ENCODE peak calls at places on chromosomes 6 and 20, in four cellular contexts. S is ovary, T is heart right ventricle, I is upper lobe of left lung. G is an unnamed sample.

GRCh38 chr6:156980515-156980914 is 203.3 kb downstream of the ARID1B start:
- DNase-seq in S (no peak), I (no peak), T (no peak), G (no peak)

GRCh38 chr20:14799671-14800070 is 462.3 kb upstream of the FLRT3 start:
- DNase-seq in T (no peak), I (no peak), S (no peak), G (no peak)

GRCh38 chr20:64156136-64156885 is 7.9 kb upstream of the MYT1 start:
- DNase-seq in S (no peak), T (no peak), I (peak; percentile 52), G (no peak)

GRCh38 chr6:142336787-142337186 is 35.0 kb downstream of the ADGRG6 start:
- DNase-seq in S (no peak), I (no peak), T (no peak), G (no peak)

GRCh38 chr20:10793741-10794140 is 119.9 kb upstream of the JAG1 start:
- DNase-seq in T (no peak), I (peak; percentile 61), S (no peak), G (peak; percentile 48)

GRCh38 chr20:11686195-11686594 is 231.5 kb upstream of the BTBD3 start:
- DNase-seq in T (no peak), S (no peak), I (no peak), G (no peak)

GRCh38 chr6:107116923-107117417 is 1.7 kb upstream of the BEND3 start:
- DNase-seq in I (no peak), T (no peak), S (no peak), G (no peak)

GRCh38 chr6:15366003-15366535 is 120.2 kb downstream of the JARID2 start:
- DNase-seq in T (no peak), S (no peak), I (no peak), G (no peak)

GRCh38 chr6:118263929-118264486 is 284.1 kb upstream of the PLN start:
- DNase-seq in I (no peak), T (no peak), S (no peak), G (no peak)

GRCh38 chr6:22030730-22031619 is 265.9 kb downstream of the PRL start:
- DNase-seq in S (no peak), T (no peak), I (no peak), G (no peak)

GRCh38 chr6:112233864-112234263 is 20.5 kb downstream of the LAMA4 start:
- DNase-seq in T (no peak), I (no peak), S (no peak), G (no peak)

GRCh38 chr6:158499601-158500000 is 60.3 kb upstream of the TMEM181 start:
- DNase-seq in S (no peak), T (no peak), I (no peak), G (no peak)

GRCh38 chr20:10217517-10218410 is 866 bp upstream of the SNAP25 start:
- DNase-seq in T (no peak), S (peak; percentile 90), I (peak; percentile 83), G (no peak)

GRCh38 chr20:20373046-20373706 is 5.3 kb downstream of the INSM1 start:
- DNase-seq in T (no peak), I (peak; percentile 15), S (no peak), G (no peak)

GRCh38 chr20:41161886-41162285 is 24.5 kb downstream of the PLCG1 start:
- DNase-seq in S (no peak), I (no peak), T (no peak), G (no peak)
- H3K36me3 ChIP-seq in S (no peaks in the 10 kb centered on the region), I (peaks cover 68% of the 10 kb centered on the region), T (peaks cover 19% of the 10 kb centered on the region), G (no peaks in the 10 kb centered on the region)

GRCh38 chr6:168270274-168271174 is 49.1 kb downstream of the DACT2 start:
- DNase-seq in T (no peak), S (no peak), I (no peak), G (no peak)

GRCh38 chr6:168272379-168273011 is 47.1 kb downstream of the DACT2 start:
- DNase-seq in T (no peak), I (no peak), S (no peak), G (no peak)

GRCh38 chr6:168274046-168274952 is 45.3 kb downstream of the DACT2 start:
- DNase-seq in I (no peak), T (no peak), S (no peak), G (peak; percentile 43)

GRCh38 chr6:168275168-168275567 is 44.4 kb downstream of the DACT2 start:
- DNase-seq in S (no peak), T (no peak), I (no peak), G (no peak)

DNA sequence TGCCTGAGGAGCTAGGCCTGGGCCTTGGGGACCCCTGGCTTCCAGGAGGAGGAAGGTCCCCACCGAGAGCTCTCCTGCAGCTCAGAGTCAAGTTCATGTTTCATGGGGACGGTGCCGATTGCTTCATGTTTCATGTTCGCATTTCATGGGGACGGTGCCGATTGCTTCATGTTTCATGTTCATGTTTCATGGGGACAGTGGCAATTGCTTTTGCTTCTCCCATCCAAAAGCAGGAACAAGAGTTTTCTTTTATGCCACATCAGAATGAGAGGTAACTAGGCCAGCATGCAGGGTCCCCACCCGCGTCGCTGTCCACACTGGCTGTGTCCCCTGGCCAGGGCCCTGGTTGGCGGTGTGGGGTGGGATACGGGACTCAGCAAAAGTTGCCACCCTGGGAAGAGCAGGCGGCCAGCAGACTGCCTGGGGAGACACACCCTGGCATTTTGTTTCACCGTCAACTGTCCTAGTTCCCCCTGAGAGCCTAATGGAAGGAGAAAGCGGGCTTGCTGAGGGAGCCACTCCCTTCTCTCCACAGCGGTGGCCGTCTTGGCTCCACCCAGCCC is 46.0 kb downstream of the DACT2 start:
- DNase-seq in S (no peak), I (no peak), T (no peak), G (no peak)
- H3K27me3 ChIP-seq in S (no peaks in the 10 kb centered on the region), I (no peaks in the 10 kb centered on the region), T (peaks cover 30% of the 10 kb centered on the region), G (no peaks in the 10 kb centered on the region)

DNA sequence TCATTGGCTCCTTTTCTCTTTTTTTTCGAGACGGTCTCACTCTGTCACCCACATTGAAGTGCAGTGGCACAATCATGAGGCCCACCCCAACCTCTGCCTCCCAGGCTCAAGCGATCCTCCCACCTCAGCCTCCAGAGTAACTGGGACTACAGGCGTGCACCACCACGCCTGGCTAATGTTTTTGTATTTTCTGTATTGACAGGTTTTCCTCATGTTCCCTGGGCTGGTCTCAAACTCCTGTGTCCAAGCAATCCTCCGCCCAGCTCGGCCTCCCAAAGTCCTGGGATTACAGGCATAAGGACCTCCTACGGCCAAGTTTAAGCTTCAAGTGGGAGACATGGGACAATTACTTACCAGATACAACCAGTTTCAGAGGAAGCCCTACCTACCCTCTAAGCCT is 9.4 kb upstream of the POU5F1 start:
- DNase-seq in I (no peak), T (no peak), S (no peak), G (no peak)
- H3K27ac ChIP-seq in I (no peak overlapping the region), T (peak overlapping the region; percentile 69), S (no peak overlapping the region), G (no peak overlapping the region)

GRCh38 chr6:98931710-98932109 is 16.0 kb downstream of the FBXL4 start:
- DNase-seq in T (no peak), S (no peak), I (no peak), G (no peak)
- H3K36me3 ChIP-seq in T (no peaks in the 10 kb centered on the region), S (no peaks in the 10 kb centered on the region), I (peaks cover 3% of the 10 kb centered on the region), G (no peaks in the 10 kb centered on the region)

GRCh38 chr20:57004416-57004815 is 262.0 kb downstream of the BMP7 start:
- DNase-seq in I (no peak), T (no peak), S (no peak), G (no peak)
- H3K27me3 ChIP-seq in I (no peaks in the 10 kb centered on the region), T (peaks cover 41% of the 10 kb centered on the region), S (no peaks in the 10 kb centered on the region), G (no peaks in the 10 kb centered on the region)

GRCh38 chr6:42295688-42296087 is 78.0 kb upstream of the MRPS10 start:
- DNase-seq in I (no peak), T (no peak), S (no peak), G (no peak)

GRCh38 chr6:42297661-42298060 is 80.0 kb upstream of the MRPS10 start:
- DNase-seq in S (no peak), I (no peak), T (no peak), G (no peak)

GRCh38 chr6:42294759-42295158 is 77.1 kb upstream of the MRPS10 start:
- DNase-seq in I (no peak), T (no peak), S (no peak), G (no peak)

GRCh38 chr6:42295181-42295580 is 77.5 kb upstream of the MRPS10 start:
- DNase-seq in I (no peak), S (no peak), T (no peak), G (no peak)

DNA sequence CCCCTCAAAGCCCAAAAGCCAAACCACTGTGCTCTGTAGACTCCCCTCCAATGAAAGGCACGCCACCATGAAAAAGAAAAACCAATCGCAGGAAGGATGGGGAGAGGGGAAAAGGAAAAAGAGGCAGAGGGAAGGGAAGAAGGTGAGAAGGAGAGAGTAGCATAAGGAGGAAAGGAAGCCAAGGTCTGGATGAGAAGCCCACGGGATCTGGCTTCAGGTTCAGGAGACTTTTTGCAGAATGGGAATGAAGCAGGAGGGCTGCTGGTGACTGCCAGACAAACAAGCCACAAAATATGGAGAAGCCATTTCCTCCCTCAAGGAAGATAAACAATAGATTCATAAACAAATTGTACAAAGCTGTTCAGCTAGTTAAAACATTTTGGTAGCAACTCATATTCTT is 79.0 kb upstream of the MRPS10 start:
- DNase-seq in I (no peak), S (no peak), T (no peak), G (no peak)
- H3K27ac ChIP-seq in I (no peak overlapping the region), S (no peak overlapping the region), T (no peak overlapping the region), G (no peak overlapping the region)

GRCh38 chr6:28154357-28154756 is 12.7 kb downstream of the ZKSCAN8 start:
- DNase-seq in S (no peak), I (no peak), T (no peak), G (no peak)
- H3K36me3 ChIP-seq in S (no peaks in the 10 kb centered on the region), I (peaks cover 94% of the 10 kb centered on the region), T (peaks cover 5% of the 10 kb centered on the region), G (no peaks in the 10 kb centered on the region)

GRCh38 chr6:10410214-10410873 is 4.5 kb downstream of the TFAP2A start:
- DNase-seq in T (no peak), I (no peak), S (no peak), G (no peak)

GRCh38 chr6:10411915-10412164 is 3.0 kb downstream of the TFAP2A start:
- DNase-seq in T (no peak), S (no peak), I (no peak), G (no peak)

GRCh38 chr6:10411131-10411914 is 3.6 kb downstream of the TFAP2A start:
- DNase-seq in T (no peak), S (no peak), I (peak; percentile 82), G (peak; percentile 40)

GRCh38 chr6:10409160-10409765 is 5.6 kb downstream of the TFAP2A start:
- DNase-seq in S (no peak), T (no peak), I (no peak), G (no peak)

GRCh38 chr6:10409766-10410209 is 5.1 kb downstream of the TFAP2A start:
- DNase-seq in S (no peak), I (peak; percentile 64), T (no peak), G (no peak)
- H3K27me3 ChIP-seq in S (peaks cover 3% of the 10 kb centered on the region), I (peaks cover 3% of the 10 kb centered on the region), T (peaks cover 99% of the 10 kb centered on the region), G (peaks cover 7% of the 10 kb centered on the region)

GRCh38 chr20:33790571-33790970 is 20.6 kb upstream of the CHMP4B start:
- DNase-seq in T (no peak), I (peak; percentile 22), S (no peak), G (peak; percentile 67)

GRCh38 chr20:33789858-33790182 is 21.3 kb upstream of the CHMP4B start:
- DNase-seq in T (no peak), S (no peak), I (no peak), G (no peak)

GRCh38 chr20:33791021-33791420 is 20.1 kb upstream of the CHMP4B start:
- DNase-seq in S (no peak), T (no peak), I (peak; percentile 76), G (peak; percentile 59)

GRCh38 chr20:33788351-33789049 is 22.6 kb upstream of the CHMP4B start:
- DNase-seq in I (peak; percentile 43), S (no peak), T (no peak), G (no peak)

GRCh38 chr20:33789109-33789857 is 21.9 kb upstream of the CHMP4B start:
- DNase-seq in T (no peak), S (peak; percentile 28), I (no peak), G (peak; percentile 82)
- H3K27ac ChIP-seq in T (peak overlapping the region; percentile 64), S (no peak overlapping the region), I (peak overlapping the region; percentile 71), G (peak overlapping the region; percentile 74)